ENCODE peak calls at places on chromosomes 5 and 9, in nine cellular contexts. L, X, A, P, E, C, I, R and W are unnamed samples.

GRCh38 chr9:92564479-92564878 is 28.7 kb upstream of the ECM2 start:
- DNase-seq in L (no peak), X (no peak), A (no peak), P (peak; percentile 48), E (peak; percentile 56), C (no peak), I (no peak), R (no peak), W (no peak)

GRCh38 chr9:93413530-93413929 is 38.0 kb upstream of the FAM120A start:
- DNase-seq in L (no peak), X (no peak), A (no peak), P (no peak), E (no peak), C (no peak), I (no peak), R (no peak), W (no peak)

GRCh38 chr9:591292-591691 is 250.2 kb upstream of the DMRT1 start:
- DNase-seq in L (no peak), X (peak; percentile 70), A (no peak), P (peak; percentile 29), E (no peak), C (peak; percentile 87), I (no peak), R (no peak), W (no peak)

GRCh38 chr5:40291338-40291737 is 388.4 kb upstream of the PTGER4 start:
- DNase-seq in L (no peak), X (peak; percentile 4), A (no peak), P (peak; percentile 33), E (peak; percentile 32), C (no peak), I (no peak), R (no peak), W (no peak)

GRCh38 chr5:170522211-170523128 is 18.6 kb downstream of the KCNIP1 start:
- DNase-seq in L (peak; percentile 64), X (peak; percentile 76), A (no peak), P (peak; percentile 63), E (no peak), C (no peak), I (no peak), R (no peak), W (no peak)

GRCh38 chr5:159316519-159317383 is 13.5 kb downstream of the IL12B start:
- DNase-seq in L (no peak), X (peak; percentile 39), A (peak; percentile 68), P (peak; percentile 55), E (peak; percentile 76), C (peak; percentile 52), I (no peak), R (peak; percentile 60), W (no peak)

GRCh38 chr5:116076496-116076895 is 8.3 kb upstream of the COMMD10 start:
- DNase-seq in L (no peak), X (no peak), A (no peak), P (no peak), E (no peak), C (no peak), I (no peak), R (no peak), W (no peak)

GRCh38 chr5:125390316-125390715 is 643.9 kb upstream of the ZNF608 start:
- DNase-seq in L (no peak), X (no peak), A (no peak), P (no peak), E (no peak), C (no peak), I (no peak), R (no peak), W (no peak)

GRCh38 chr9:109016132-109016531 is 2.8 kb upstream of the CTNNAL1 start:
- DNase-seq in L (no peak), X (no peak), A (no peak), P (no peak), E (no peak), C (no peak), I (no peak), R (no peak), W (no peak)

GRCh38 chr9:109015026-109015280 is 1.7 kb upstream of the CTNNAL1 start:
- DNase-seq in L (no peak), X (no peak), A (no peak), P (no peak), E (no peak), C (no peak), I (no peak), R (no peak), W (no peak)

GRCh38 chr9:109012876-109013677 is at the start of gene CTNNAL1:
- DNase-seq in L (peak; percentile 91), X (peak; percentile 71), A (peak; percentile 96), P (peak; percentile 78), E (peak; percentile 85), C (peak; percentile 94), I (peak; percentile 99), R (peak; percentile 81), W (peak; percentile 96)

GRCh38 chr9:109013678-109014145 is 413 bp upstream of the CTNNAL1 start:
- DNase-seq in L (no peak), X (peak; percentile 73), A (no peak), P (no peak), E (no peak), C (no peak), I (no peak), R (no peak), W (no peak)

DNA sequence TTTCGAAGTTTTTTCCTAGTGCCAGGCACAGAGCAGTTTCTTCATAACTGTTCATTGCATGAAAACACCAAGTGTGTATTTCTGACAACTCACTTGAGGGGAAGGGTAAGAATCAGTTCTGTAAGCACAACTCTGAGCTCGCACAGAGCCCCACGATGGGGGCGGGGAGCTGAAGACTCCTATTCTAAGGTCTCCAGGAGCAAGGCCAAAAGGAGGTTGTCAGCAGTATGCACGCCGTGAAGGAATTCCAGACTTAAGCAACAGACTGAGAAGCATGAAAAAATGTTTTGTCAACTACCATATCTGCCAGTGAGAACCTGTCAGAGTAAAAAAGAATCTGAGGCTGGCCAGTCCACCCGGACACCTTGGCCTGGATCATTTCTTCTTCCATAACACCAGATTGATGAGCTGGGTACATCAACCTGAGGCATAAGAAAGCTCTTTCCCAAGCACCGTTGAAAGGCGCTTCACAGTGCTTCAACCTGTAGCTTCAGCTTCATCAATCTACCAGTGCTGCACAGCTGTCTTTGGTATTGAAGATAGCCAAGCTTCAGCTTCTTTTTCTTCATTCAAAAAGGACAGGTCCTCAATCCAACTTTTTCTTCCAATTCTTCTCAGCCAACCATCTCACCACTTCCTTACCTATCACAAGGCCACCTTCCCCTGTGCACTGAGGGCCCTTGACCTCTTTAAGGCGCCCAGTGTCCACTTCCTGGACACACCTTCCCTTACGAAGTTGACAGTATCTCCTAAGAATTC is 1.1 kb upstream of the CTNNAL1 start:
- DNase-seq in L (no peak), X (peak; percentile 48), A (peak; percentile 70), P (no peak), E (peak; percentile 68), C (no peak), I (no peak), R (no peak), W (peak; percentile 39)
- H3K27ac ChIP-seq in L (peak overlapping the region; percentile 93), X (peak overlapping the region; percentile 62), A (peak overlapping the region; percentile 88), P (peak overlapping the region; percentile 36), E (peak overlapping the region; percentile 90), C (peak overlapping the region; percentile 96), I (peak overlapping the region; percentile 72), R (no peak overlapping the region), W (peak overlapping the region; percentile 98)

DNA sequence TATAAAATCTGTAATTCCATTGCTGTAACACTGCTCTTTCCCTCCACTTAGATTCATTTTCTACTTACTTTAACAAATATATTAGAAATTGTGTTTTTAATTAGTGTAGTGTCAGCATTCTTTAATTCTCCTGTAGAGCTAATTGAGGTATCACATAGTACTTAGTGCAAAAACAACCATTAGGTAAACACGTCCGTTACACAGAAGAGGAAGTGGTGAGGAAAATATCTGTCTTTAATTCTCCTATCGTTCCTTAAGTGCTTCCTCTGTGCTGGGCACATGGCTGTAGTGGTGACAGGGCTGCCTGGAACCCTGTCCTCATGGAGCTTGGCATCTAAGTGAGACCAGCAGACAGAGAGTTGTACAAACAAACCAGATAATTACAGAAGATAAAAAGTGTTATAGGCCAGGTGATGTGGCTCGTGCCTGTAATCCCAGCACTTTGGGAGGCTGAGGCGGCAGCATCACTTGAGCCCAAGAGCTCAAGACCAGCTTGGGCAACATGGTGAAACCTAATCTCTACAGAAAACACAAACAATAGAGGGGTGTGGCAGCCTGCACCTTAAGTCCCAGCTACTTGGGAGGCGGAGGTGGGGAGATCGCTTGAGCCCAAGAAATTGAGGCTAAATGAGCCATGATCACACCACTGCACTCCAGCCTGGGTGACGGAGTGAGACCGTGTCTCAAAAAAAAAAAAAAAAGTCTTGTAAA is 36.3 kb downstream of the PARP8 start:
- DNase-seq in L (no peak), X (no peak), A (no peak), P (no peak), E (no peak), C (no peak), I (no peak), R (no peak), W (no peak)
- H3K4me1 ChIP-seq in L (no peaks in the 10 kb centered on the region), X (no peaks in the 10 kb centered on the region), A (no peaks in the 10 kb centered on the region), P (no peaks in the 10 kb centered on the region), E (no peaks in the 10 kb centered on the region), C (no peaks in the 10 kb centered on the region), I (peaks cover 2% of the 10 kb centered on the region), R (no peaks in the 10 kb centered on the region), W (no peaks in the 10 kb centered on the region)

DNA sequence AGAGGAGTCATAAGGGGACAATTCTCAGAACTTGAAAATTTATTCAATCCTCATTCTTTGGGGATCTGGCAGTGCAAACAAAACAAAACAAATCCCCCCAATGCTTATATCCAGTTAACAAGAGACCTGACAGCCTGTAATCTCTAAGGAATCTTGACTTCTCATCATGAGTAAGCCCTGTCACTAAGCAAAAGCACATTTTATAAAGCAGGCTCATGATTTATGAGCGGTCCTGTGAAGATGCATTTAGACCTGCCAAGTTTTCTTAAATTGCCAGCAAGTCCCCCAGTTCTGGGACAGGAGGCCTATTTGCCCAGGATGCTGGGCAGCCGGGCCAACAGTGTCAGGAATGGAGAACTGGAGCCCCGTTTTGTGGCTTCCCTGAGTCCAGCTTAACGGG is 513.9 kb downstream of the CTNND2 start:
- DNase-seq in L (no peak), X (no peak), A (no peak), P (peak; percentile 88), E (no peak), C (no peak), I (no peak), R (no peak), W (no peak)
- H3K4me3 ChIP-seq in L (no peak overlapping the region), X (no peak overlapping the region), A (no peak overlapping the region), P (no peak overlapping the region), E (no peak overlapping the region), C (no peak overlapping the region), I (no peak overlapping the region), R (no peak overlapping the region), W (no peak overlapping the region)

GRCh38 chr9:83957029-83957513 is 22.9 kb downstream of the HNRNPK start:
- DNase-seq in L (no peak), X (no peak), A (no peak), P (no peak), E (no peak), C (no peak), I (no peak), R (no peak), W (no peak)

GRCh38 chr9:83956288-83957028 is 23.6 kb downstream of the HNRNPK start:
- DNase-seq in L (peak; percentile 75), X (no peak), A (no peak), P (peak; percentile 61), E (peak; percentile 66), C (peak; percentile 89), I (peak; percentile 93), R (peak; percentile 85), W (peak; percentile 56)

GRCh38 chr9:83962165-83962564 is 17.9 kb downstream of the HNRNPK start:
- DNase-seq in L (no peak), X (peak; percentile 48), A (no peak), P (peak; percentile 94), E (no peak), C (no peak), I (no peak), R (no peak), W (no peak)

GRCh38 chr9:83960991-83961390 is 19.0 kb downstream of the HNRNPK start:
- DNase-seq in L (no peak), X (no peak), A (no peak), P (no peak), E (no peak), C (no peak), I (no peak), R (no peak), W (no peak)

DNA sequence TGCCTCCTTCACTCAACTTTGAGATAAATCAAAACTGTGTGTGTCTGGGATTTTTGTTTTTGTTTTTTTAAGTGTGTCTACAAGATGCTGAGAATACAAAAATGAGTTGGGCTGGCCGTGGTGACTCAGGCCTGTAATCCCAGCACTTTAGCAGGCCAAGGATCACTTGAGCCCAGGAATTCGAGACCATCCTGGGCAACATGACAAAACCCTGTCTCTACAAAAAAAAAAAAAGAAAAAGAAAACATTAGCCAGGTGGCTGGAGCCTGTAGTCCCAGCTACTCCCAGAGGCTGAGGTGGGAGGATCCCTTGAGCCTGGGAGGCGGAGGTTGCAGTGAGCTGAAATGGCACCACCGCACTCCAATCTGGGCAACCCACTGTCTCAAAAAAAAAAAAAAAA is 21.0 kb downstream of the HNRNPK start:
- DNase-seq in L (no peak), X (no peak), A (peak; percentile 34), P (peak; percentile 71), E (peak; percentile 83), C (no peak), I (no peak), R (no peak), W (no peak)
- H3K27ac ChIP-seq in L (no peak overlapping the region), X (no peak overlapping the region), A (no peak overlapping the region), P (no peak overlapping the region), E (no peak overlapping the region), C (no peak overlapping the region), I (no peak overlapping the region), R (no peak overlapping the region), W (peak overlapping the region; percentile 29)